ENCODE peak calls at places on chromosomes 12 and 14, in six cellular contexts. F is cardiac fibroblast, L is iris pigment epithelial cell, C is SW480, R is kidney, A is GM12865. N is an unnamed sample.

GRCh38 chr14:34684578-34684977 is 29.8 kb downstream of the CFL2 start:
- DNase-seq in F (peak; percentile 57), L (peak; percentile 84), C (no peak), R (no peak), A (no peak), N (no peak)

GRCh38 chr14:75437201-75438143 is 9.7 kb downstream of the JDP2 start:
- DNase-seq in F (no peak), L (no peak), C (no peak), R (peak; percentile 67), A (no peak), N (no peak)

GRCh38 chr12:64707362-64707761 is 51.8 kb downstream of the GNS start:
- DNase-seq in F (no peak), L (no peak), C (no peak), R (no peak), A (no peak), N (no peak)

GRCh38 chr12:11763760-11764520 is 114.5 kb downstream of the ETV6 start:
- DNase-seq in F (peak; percentile 71), L (peak; percentile 90), C (peak; percentile 6), R (no peak), A (no peak), N (no peak)

GRCh38 chr14:102833991-102834390 is 56.7 kb downstream of the TRAF3 start:
- DNase-seq in F (no peak), L (no peak), C (no peak), R (no peak), A (no peak), N (no peak)

GRCh38 chr12:92146497-92146828 is 817 bp upstream of the BTG1 start:
- DNase-seq in F (no peak), L (peak; percentile 69), C (no peak), R (no peak), A (no peak), N (no peak)

GRCh38 chr12:54917001-54917488 is 62.7 kb downstream of the MUCL1 start:
- DNase-seq in F (no peak), L (no peak), C (no peak), R (no peak), A (no peak), N (no peak)

GRCh38 chr14:95507701-95508103 is 8.7 kb downstream of the SYNE3 start:
- DNase-seq in F (peak; percentile 68), L (peak; percentile 73), C (peak; percentile 89), R (no peak), A (peak; percentile 74), N (no peak)

GRCh38 chr14:99633913-99634312 is 11.0 kb upstream of the HHIPL1 start:
- DNase-seq in F (no peak), L (no peak), C (no peak), R (no peak), A (no peak), N (no peak)

GRCh38 chr14:22164616-22165015 is 424.4 kb downstream of the DAD1 start:
- DNase-seq in F (no peak), L (no peak), C (no peak), R (no peak), A (no peak), N (no peak)

GRCh38 chr12:65984227-65984479 is 146.4 kb downstream of the LLPH start:
- DNase-seq in F (no peak), L (no peak), C (no peak), R (no peak), A (no peak), N (no peak)

GRCh38 chr14:100554082-100554677 is 33.0 kb downstream of the BEGAIN start:
- DNase-seq in F (peak; percentile 21), L (no peak), C (peak; percentile 85), R (no peak), A (no peak), N (no peak)

GRCh38 chr12:5785601-5786000 is 159.5 kb downstream of the ANO2 start:
- DNase-seq in F (no peak), L (no peak), C (no peak), R (no peak), A (no peak), N (no peak)

GRCh38 chr12:28415755-28416154 is 225.5 kb downstream of the CCDC91 start:
- DNase-seq in F (peak; percentile 91), L (peak; percentile 79), C (no peak), R (no peak), A (no peak), N (no peak)

GRCh38 chr12:118960161-118960560 is 21.2 kb upstream of the SRRM4 start:
- DNase-seq in F (no peak), L (no peak), C (no peak), R (no peak), A (no peak), N (no peak)

GRCh38 chr14:55505846-55506245 is 65.4 kb upstream of the TBPL2 start:
- DNase-seq in F (no peak), L (no peak), C (no peak), R (no peak), A (no peak), N (no peak)

GRCh38 chr14:87386453-87386980 is 606.5 kb downstream of the GALC start:
- DNase-seq in F (no peak), L (no peak), C (no peak), R (no peak), A (no peak), N (no peak)

GRCh38 chr14:96264850-96265249 is 8.8 kb downstream of the BDKRB1 start:
- DNase-seq in F (peak; percentile 48), L (no peak), C (peak; percentile 28), R (no peak), A (no peak), N (no peak)

GRCh38 chr12:70463997-70464396 is 97.9 kb downstream of the KCNMB4 start:
- DNase-seq in F (no peak), L (no peak), C (no peak), R (no peak), A (no peak), N (no peak)

GRCh38 chr12:49933793-49934192 is 16.7 kb upstream of the AQP2 start:
- DNase-seq in F (peak; percentile 46), L (peak; percentile 85), C (no peak), R (no peak), A (no peak), N (no peak)

GRCh38 chr14:104746071-104746545 is 6.8 kb upstream of the SIVA1 start:
- DNase-seq in F (no peak), L (no peak), C (no peak), R (peak; percentile 54), A (peak; percentile 57), N (no peak)

GRCh38 chr12:93547778-93548177 is 24.7 kb upstream of the SOCS2 start:
- DNase-seq in F (no peak), L (no peak), C (no peak), R (no peak), A (no peak), N (no peak)

GRCh38 chr12:123089631-123090353 is 61.1 kb downstream of the PITPNM2 start:
- DNase-seq in F (peak; percentile 98), L (peak; percentile 98), C (peak; percentile 93), R (no peak), A (no peak), N (no peak)

GRCh38 chr14:96103560-96104460 is 64.6 kb downstream of the C14orf132 start:
- DNase-seq in F (no peak), L (no peak), C (no peak), R (peak; percentile 24), A (no peak), N (no peak)

GRCh38 chr12:114384746-114385145 is 21.2 kb downstream of the TBX5 start:
- DNase-seq in F (no peak), L (no peak), C (no peak), R (no peak), A (no peak), N (no peak)

GRCh38 chr12:121165316-121165715 is 32.6 kb downstream of the P2RX7 start:
- DNase-seq in F (peak; percentile 35), L (no peak), C (peak; percentile 56), R (no peak), A (no peak), N (no peak)